ENCODE peak calls at places on chromosomes 11 and 22, in four cellular contexts. H, Y, T and A are unnamed samples.
A peak's percentile ranks its signal among the peaks of the same experiment; 100 is the strongest.

GRCh38 chr11:78149646-78150045 is 10.2 kb upstream of the ALG8 start:
- DNase-seq in H (no peak), Y (no peak), T (no peak), A (no peak)

GRCh38 chr22:36384766-36385400 is 2.9 kb downstream of the MYH9 start:
- DNase-seq in T (no peak), Y (no peak), H (no peak), A (no peak)

GRCh38 chr11:2696461-2696860 is 3.3 kb downstream of the KCNQ1OT1 start:
- DNase-seq in Y (no peak), T (no peak), H (no peak), A (no peak)

GRCh38 chr11:12377824-12378593 is 638 bp downstream of the PARVA start:
- DNase-seq in H (peak; percentile 84), T (no peak), Y (peak; percentile 75), A (peak; percentile 69)

GRCh38 chr22:29314074-29314473 is 1.4 kb downstream of the RASL10A start:
- DNase-seq in T (peak; percentile 31), H (peak; percentile 29), Y (no peak), A (no peak)

GRCh38 chr22:25070870-25071465 is 118.5 kb downstream of the KIAA1671 start:
- DNase-seq in Y (no peak), T (no peak), H (no peak), A (no peak)

GRCh38 chr11:17591293-17591692 is 44.2 kb downstream of the OTOG start:
- DNase-seq in Y (no peak), H (no peak), T (no peak), A (no peak)

GRCh38 chr11:7575841-7576451 is 62.1 kb downstream of the PPFIBP2 start:
- DNase-seq in H (peak; percentile 51), Y (no peak), T (no peak), A (no peak)

DNA sequence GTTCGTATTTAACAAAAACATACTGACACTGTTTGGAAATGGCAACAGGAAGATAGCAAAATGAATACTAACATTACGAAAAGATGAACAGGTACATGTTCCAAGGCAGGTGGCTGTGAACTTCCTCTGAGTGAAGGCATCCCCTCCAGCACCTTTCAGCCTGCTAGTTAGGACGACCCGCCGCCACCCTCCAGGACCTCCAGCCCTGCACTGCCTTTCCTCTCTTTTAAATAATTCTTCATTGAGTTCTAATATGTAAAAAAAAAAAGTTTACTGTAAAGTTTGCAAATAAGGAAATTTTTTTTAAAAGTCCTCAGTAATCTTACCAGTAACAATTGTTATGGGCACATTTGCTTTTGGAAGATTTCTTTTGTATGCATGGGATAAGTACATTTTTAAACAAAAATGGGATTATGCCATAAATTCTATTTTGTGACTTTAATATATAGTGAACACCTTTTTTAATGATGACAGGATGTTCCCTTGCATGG is 6.0 kb downstream of the NEAT1 start:
- DNase-seq in T (no peak), Y (no peak), H (peak; percentile 73), A (no peak)
- TF ChIP-seq POLR2A in T (peak; percentile 52), Y (no peak), H (no peak), A (peak; percentile 28)

GRCh38 chr11:125179895-125180294 is 15.3 kb downstream of the PKNOX2 start:
- DNase-seq in Y (no peak), H (no peak), T (no peak), A (no peak)

GRCh38 chr11:125182522-125182921 is 18.0 kb downstream of the PKNOX2 start:
- DNase-seq in H (no peak), T (no peak), Y (no peak), A (no peak)

GRCh38 chr11:125179346-125179745 is 14.8 kb downstream of the PKNOX2 start:
- DNase-seq in Y (no peak), H (no peak), T (no peak), A (no peak)

GRCh38 chr11:125183641-125184040 is 19.1 kb downstream of the PKNOX2 start:
- DNase-seq in Y (no peak), H (no peak), T (no peak), A (no peak)

DNA sequence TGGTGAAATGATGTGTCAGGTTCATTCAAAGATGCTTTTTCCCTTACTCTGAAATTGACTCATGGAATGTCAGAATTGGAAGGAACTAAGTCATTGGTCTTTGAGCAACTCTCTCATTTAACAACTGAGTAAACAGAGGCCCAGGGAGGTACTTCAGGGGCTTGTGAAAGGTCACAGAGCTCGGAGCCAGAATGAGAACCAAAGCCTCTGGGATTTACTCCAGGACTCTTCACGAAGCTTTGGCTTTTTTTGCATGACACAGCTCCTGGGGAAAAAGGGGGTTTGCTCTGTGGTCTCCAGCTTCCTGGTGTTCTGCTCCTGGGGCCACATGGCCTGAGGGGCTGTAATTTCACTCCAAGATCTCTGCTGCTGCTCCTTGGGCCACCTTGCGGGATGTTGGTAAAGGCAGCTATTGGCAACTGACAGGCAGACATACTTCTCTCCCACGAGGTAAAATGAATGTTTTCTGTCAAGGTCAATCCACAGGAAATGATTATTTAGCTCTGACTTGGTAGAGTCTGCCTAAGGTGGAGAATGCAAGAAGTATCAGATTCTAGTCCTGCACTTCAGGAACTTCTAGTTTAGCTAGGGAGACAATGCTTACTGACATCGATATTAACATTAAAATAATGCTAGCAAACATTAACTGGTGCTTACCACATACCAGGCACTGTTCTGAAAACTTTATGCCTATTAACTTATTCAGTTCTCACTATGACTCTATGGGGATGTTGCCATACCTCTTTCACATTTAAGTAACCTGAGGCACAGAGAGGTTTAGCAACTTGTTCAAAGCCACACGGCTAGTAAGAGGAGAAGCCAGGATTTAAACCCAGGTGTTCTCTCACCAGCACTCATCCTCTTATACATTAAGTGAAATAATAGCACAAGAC is 16.1 kb downstream of the PKNOX2 start:
- DNase-seq in Y (no peak), T (no peak), H (no peak), A (no peak)
- TF ChIP-seq POLR2A in Y (no peak), T (no peak), H (no peak), A (no peak)

GRCh38 chr22:31943976-31944699 is at the start of gene YWHAH:
- DNase-seq in Y (peak; percentile 71), H (peak; percentile 98), T (peak; percentile 93), A (peak; percentile 71)
- TF ChIP-seq POLR2A in Y (peak; percentile 97), H (peak; percentile 85), T (peak; percentile 82), A (peak; percentile 98)

DNA sequence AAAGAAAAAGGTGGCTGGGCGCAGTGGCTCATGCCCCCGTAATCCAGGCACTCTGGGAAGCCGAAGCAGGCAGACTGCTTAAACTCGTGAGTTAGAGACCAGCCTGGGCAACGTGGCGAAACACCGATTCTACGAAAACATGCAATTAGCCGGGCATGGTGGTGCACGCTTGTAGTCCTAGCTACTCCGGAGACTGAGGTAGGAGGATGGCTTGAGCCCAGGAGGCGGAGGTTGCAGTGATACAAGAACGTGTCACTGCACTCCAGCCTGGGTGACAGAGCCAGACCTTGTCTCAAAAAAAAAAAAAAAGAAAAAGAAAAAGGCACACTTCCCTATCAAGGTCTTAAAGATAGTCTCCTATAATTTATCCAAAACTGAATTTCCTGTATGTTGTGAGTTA is 39.4 kb downstream of the DGCR2 start:
- DNase-seq in H (no peak), Y (no peak), T (no peak), A (no peak)
- TF ChIP-seq POLR2A in H (no peak), Y (no peak), T (no peak), A (no peak)

GRCh38 chr11:69640995-69641581 is at the start of gene CCND1:
- DNase-seq in T (no peak), H (peak; percentile 75), Y (peak; percentile 85), A (peak; percentile 69)
- TF ChIP-seq POLR2A in T (peak; percentile 78), H (peak; percentile 73), Y (peak; percentile 98), A (peak; percentile 99)

GRCh38 chr11:66035653-66036333 is 9.5 kb upstream of the CATSPER1 start:
- DNase-seq in Y (no peak), T (no peak), H (no peak), A (no peak)
- TF ChIP-seq POLR2A in Y (no peak), T (no peak), H (no peak), A (no peak)

GRCh38 chr11:26276798-26277424 is 55.0 kb upstream of the ANO3 start:
- DNase-seq in H (peak; percentile 55), T (peak; percentile 7), Y (peak; percentile 21), A (peak; percentile 7)
- TF ChIP-seq POLR2A in H (no peak), T (no peak), Y (no peak), A (no peak)

GRCh38 chr22:41197046-41197807 is 7.9 kb upstream of the L3MBTL2 start:
- DNase-seq in T (peak; percentile 86), H (peak; percentile 79), Y (no peak), A (peak; percentile 73)
- TF ChIP-seq POLR2A in T (no peak), H (no peak), Y (no peak), A (no peak)

DNA sequence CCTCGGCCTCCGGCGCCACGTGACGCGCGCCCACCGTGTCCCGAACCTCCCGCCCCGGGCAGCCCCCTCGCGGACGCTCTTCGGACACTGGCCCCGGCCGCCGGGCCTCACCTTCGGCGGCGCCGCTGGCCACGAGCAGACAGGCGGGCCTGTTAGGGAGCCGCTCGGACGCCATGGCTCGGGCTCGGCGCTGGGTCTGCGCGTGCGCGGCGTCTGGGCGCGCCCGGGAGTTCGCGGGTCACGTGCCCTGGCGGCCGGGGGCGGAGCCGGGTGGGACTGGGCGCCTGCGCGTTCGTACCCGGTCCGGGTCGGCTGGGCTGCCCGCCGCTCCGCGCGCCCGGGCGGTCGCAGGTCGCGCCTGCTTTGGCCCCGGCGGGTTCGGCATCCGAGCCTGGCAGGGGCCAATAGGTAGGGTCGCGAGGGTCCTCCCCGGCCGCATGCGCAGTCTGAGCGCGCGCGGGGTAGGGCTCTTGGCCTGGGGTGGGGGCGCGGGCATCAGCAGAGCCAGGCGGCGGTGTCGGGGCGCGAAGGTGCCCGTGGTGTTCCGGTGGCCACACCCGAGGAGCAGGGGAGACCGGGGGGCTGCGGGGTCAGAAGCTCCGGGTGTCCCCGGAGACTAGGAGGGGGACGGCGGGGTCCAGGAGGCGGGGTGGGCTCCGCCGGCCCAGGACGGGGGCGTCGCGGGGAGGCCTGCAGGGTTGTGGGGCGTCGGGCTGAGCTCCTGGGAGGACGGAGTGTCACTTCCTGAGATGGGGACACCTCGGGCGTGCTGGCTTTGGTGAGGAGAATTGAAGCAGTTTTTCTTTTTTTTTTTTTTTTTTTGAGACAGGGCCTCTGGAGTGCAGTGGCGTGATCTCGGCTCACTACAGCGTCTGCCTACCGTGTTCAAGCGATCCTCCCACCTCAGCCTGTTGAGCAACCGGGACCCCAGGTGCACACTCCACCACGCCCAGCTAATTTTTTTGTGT is at the start of gene GATD1:
- DNase-seq in H (peak; percentile 94), T (peak; percentile 100), Y (peak; percentile 46), A (peak; percentile 99)
- TF ChIP-seq POLR2A in H (peak; percentile 58), T (peak; percentile 54), Y (peak; percentile 97), A (peak; percentile 97)

DNA sequence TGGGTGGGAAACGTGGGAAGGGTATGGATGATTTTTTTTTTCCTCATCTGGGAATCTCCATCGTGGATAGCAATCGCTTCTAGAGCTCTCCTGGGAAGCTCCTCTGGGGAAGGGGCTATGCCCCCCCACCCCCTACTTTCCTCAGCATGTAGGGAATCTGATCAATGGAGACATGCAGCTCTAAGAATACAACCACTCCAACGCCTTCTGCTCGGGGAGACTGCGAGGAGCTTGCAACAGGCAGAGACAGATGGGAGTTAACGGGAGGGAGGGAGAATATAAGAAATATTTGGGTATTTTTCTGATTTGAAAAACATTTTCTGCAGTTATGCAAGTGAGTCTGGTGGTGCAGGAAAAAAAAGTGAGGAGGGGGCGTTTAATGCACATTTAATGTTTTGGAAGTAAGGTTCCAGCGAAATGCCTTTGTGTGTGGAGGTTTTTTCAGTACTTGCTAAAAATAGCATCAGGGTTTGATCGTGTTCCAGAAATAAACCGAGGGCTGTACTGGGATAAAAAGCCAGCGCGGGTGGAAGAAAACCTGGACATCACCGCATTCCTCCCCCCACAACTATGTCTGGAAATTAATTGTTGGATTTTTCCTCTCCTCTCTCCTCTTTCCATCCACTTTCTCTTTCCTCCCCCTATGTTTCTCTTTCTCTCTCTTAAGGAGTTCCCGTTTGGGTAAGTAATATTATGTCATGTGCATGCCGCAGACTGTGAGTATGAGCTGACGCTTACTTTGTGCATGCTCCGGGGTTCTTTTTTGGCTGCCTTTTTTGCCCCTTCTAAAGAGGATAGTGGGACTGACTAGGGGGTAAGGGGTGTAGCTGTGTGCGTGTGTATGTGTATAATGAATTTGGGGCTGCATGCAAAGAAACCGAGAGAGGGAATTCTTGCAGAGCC is 104.4 kb upstream of the HSD17B12 start:
- DNase-seq in H (no peak), T (no peak), Y (no peak), A (no peak)
- TF ChIP-seq POLR2A in H (no peak), T (no peak), Y (no peak), A (no peak)